ENCODE peak calls at places on chromosomes 13 and 19, in seven cellular contexts. One of them, this sample, is unnamed. For H3K4me1 and H3K27me3, the result is how much of the 10 kb centered on the place peaks cover.

GRCh38 chr13:28161370-28161769 is 23.0 kb downstream of the PAN3 start:
- DNase-seq in left ventricle myocardium inferior: no peak
- DNase-seq in uterus: no peak
- DNase-seq in right atrium auricular region: no peak
- DNase-seq in H9: peak
- DNase-seq in body of pancreas: no peak
- DNase-seq in A673: peak
- DNase-seq in this sample: no peak

GRCh38 chr13:30141773-30142501 is 165.4 kb downstream of the KATNAL1 start:
- DNase-seq in left ventricle myocardium inferior: no peak
- DNase-seq in uterus: no peak
- DNase-seq in right atrium auricular region: no peak
- DNase-seq in H9: no peak
- DNase-seq in body of pancreas: no peak
- DNase-seq in A673: no peak
- DNase-seq in this sample: no peak

GRCh38 chr13:107291875-107292274 is 723.9 kb upstream of the ARGLU1 start:
- DNase-seq in left ventricle myocardium inferior: no peak
- DNase-seq in uterus: no peak
- DNase-seq in right atrium auricular region: no peak
- DNase-seq in H9: no peak
- DNase-seq in body of pancreas: no peak
- DNase-seq in A673: no peak
- DNase-seq in this sample: no peak

GRCh38 chr19:31334101-31334848 is 15.0 kb downstream of the TSHZ3 start:
- DNase-seq in left ventricle myocardium inferior: no peak
- DNase-seq in uterus: no peak
- DNase-seq in right atrium auricular region: no peak
- DNase-seq in H9: no peak
- DNase-seq in body of pancreas: no peak
- DNase-seq in A673: no peak
- DNase-seq in this sample: no peak

GRCh38 chr13:24096659-24097058 is 63.9 kb upstream of the SPATA13 start:
- DNase-seq in left ventricle myocardium inferior: no peak
- DNase-seq in uterus: no peak
- DNase-seq in right atrium auricular region: peak
- DNase-seq in H9: no peak
- DNase-seq in body of pancreas: no peak
- DNase-seq in A673: no peak
- DNase-seq in this sample: no peak

GRCh38 chr13:73898276-73898675 is 235.9 kb downstream of the KLF12 start:
- DNase-seq in left ventricle myocardium inferior: no peak
- DNase-seq in uterus: no peak
- DNase-seq in right atrium auricular region: no peak
- DNase-seq in H9: no peak
- DNase-seq in body of pancreas: no peak
- DNase-seq in A673: peak
- DNase-seq in this sample: no peak

GRCh38 chr19:12676384-12676792 is 5.3 kb downstream of the DHPS start:
- DNase-seq in left ventricle myocardium inferior: peak
- DNase-seq in uterus: peak
- DNase-seq in right atrium auricular region: peak
- DNase-seq in H9: peak
- DNase-seq in body of pancreas: peak
- DNase-seq in A673: peak
- DNase-seq in this sample: peak

GRCh38 chr13:82344867-82345266 is 1537.4 kb downstream of the SLITRK1 start:
- DNase-seq in left ventricle myocardium inferior: no peak
- DNase-seq in uterus: no peak
- DNase-seq in right atrium auricular region: no peak
- DNase-seq in H9: no peak
- DNase-seq in body of pancreas: no peak
- DNase-seq in A673: no peak
- DNase-seq in this sample: no peak

GRCh38 chr13:44306401-44307192 is 67.0 kb upstream of the SERP2 start:
- DNase-seq in left ventricle myocardium inferior: peak
- DNase-seq in uterus: peak
- DNase-seq in right atrium auricular region: peak
- DNase-seq in H9: peak
- DNase-seq in body of pancreas: peak
- DNase-seq in A673: peak
- DNase-seq in this sample: peak

GRCh38 chr13:108755084-108755483 is 125.7 kb downstream of the MYO16 start:
- DNase-seq in left ventricle myocardium inferior: no peak
- DNase-seq in uterus: no peak
- DNase-seq in right atrium auricular region: no peak
- DNase-seq in H9: no peak
- DNase-seq in body of pancreas: no peak
- DNase-seq in A673: peak
- DNase-seq in this sample: no peak

GRCh38 chr13:28052945-28053344 is 47.4 kb downstream of the FLT3 start:
- DNase-seq in left ventricle myocardium inferior: no peak
- DNase-seq in uterus: no peak
- DNase-seq in right atrium auricular region: no peak
- DNase-seq in H9: no peak
- DNase-seq in body of pancreas: no peak
- DNase-seq in A673: no peak
- DNase-seq in this sample: no peak

GRCh38 chr13:44932850-44933251 is 56.4 kb downstream of the NUFIP1 start:
- DNase-seq in left ventricle myocardium inferior: no peak
- DNase-seq in uterus: no peak
- DNase-seq in right atrium auricular region: no peak
- DNase-seq in H9: no peak
- DNase-seq in body of pancreas: no peak
- DNase-seq in A673: no peak
- DNase-seq in this sample: no peak

DNA sequence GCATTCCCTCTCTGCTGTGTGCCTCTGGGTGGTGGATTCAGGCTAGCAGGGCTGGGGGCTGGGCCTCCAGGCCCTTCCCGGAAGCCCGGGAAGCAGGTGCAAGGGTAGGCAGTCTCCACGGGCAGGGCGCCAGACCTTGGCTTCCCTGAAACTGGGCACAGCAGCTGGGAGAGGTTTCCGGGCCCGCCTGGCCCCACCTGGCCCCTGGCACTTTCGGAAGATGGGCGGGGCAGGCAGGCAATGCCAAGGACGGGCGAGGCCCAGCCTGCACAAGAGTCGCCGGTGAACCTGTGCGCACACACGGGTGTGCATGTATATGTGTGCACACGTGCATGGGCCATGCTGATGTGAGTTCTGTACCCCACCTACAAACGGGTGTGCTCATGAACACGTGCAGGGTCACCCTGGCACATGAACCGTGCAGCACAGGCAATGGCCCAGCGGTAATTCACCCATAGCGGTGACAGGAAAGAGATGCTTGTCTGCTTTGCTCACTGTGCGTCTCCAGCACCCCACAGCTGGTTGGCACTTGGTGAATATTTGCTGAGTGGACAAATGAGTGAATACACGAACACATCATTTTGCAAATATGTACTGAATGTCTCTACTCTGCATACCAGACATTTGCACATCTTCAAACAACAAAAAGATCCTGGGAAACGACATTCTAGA is 15.3 kb downstream of the GADD45B start:
- DNase-seq in left ventricle myocardium inferior: no peak
- DNase-seq in uterus: no peak
- DNase-seq in right atrium auricular region: no peak
- DNase-seq in H9: no peak
- DNase-seq in body of pancreas: peak
- DNase-seq in A673: peak
- DNase-seq in this sample: no peak
- H3K4me1 ChIP-seq in left ventricle myocardium inferior: half or more
- H3K4me1 ChIP-seq in uterus: under half
- H3K4me1 ChIP-seq in right atrium auricular region: under half
- H3K4me1 ChIP-seq in H9: under half
- H3K4me1 ChIP-seq in body of pancreas: half or more
- H3K4me1 ChIP-seq in A673: under half
- H3K4me1 ChIP-seq in this sample: under half

DNA sequence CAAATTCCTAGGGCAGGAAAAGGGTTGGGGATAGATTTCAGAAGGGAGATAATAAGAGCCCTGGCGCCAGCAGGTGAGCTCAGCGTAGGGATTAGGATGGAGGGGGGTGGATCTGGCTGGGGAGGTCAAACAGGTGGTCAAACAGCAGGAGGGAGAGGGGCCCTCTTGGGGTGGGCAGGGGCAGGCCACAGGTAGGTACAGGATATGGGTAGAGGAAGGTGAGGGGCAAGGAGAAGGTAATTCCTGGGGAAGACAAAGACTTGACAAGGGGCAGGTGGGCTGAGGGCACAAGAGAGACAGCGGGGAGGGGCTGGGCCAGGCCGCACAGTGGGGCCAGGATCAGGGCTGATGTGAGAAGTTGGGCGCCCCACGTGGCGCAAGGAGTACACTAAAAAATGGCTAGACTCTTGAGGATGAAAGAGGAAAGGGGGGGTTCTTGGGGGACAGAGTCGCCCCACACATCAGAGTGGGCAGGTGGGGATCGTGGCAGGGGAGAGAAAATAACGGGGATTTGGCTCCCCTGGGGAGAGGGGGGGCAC is 713 bp downstream of the KRI1 start:
- DNase-seq in left ventricle myocardium inferior: no peak
- DNase-seq in uterus: peak
- DNase-seq in right atrium auricular region: no peak
- DNase-seq in H9: peak
- DNase-seq in body of pancreas: peak
- DNase-seq in A673: peak
- DNase-seq in this sample: peak
- H3K27me3 ChIP-seq in left ventricle myocardium inferior: under half
- H3K27me3 ChIP-seq in uterus: under half
- H3K27me3 ChIP-seq in right atrium auricular region: under half
- H3K27me3 ChIP-seq in H9: under half
- H3K27me3 ChIP-seq in body of pancreas: under half
- H3K27me3 ChIP-seq in A673: under half
- H3K27me3 ChIP-seq in this sample: under half

GRCh38 chr19:49894879-49895565 is 1.7 kb downstream of the IL4I1 start:
- DNase-seq in left ventricle myocardium inferior: no peak
- DNase-seq in uterus: no peak
- DNase-seq in right atrium auricular region: no peak
- DNase-seq in H9: no peak
- DNase-seq in body of pancreas: no peak
- DNase-seq in A673: no peak
- DNase-seq in this sample: no peak
- H3K27ac ChIP-seq in left ventricle myocardium inferior: no peak
- H3K27ac ChIP-seq in uterus: no peak
- H3K27ac ChIP-seq in right atrium auricular region: no peak
- H3K27ac ChIP-seq in H9: no peak
- H3K27ac ChIP-seq in body of pancreas: no peak
- H3K27ac ChIP-seq in A673: no peak
- H3K27ac ChIP-seq in this sample: no peak

GRCh38 chr13:36357231-36357630 is 11.0 kb upstream of the SPART start:
- DNase-seq in left ventricle myocardium inferior: no peak
- DNase-seq in uterus: no peak
- DNase-seq in right atrium auricular region: no peak
- DNase-seq in H9: no peak
- DNase-seq in body of pancreas: no peak
- DNase-seq in A673: no peak
- DNase-seq in this sample: no peak
- H3K4me1 ChIP-seq in left ventricle myocardium inferior: under half
- H3K4me1 ChIP-seq in uterus: under half
- H3K4me1 ChIP-seq in right atrium auricular region: under half
- H3K4me1 ChIP-seq in H9: under half
- H3K4me1 ChIP-seq in body of pancreas: under half
- H3K4me1 ChIP-seq in A673: under half
- H3K4me1 ChIP-seq in this sample: under half

GRCh38 chr13:110471833-110472162 is 89.7 kb downstream of the RAB20 start:
- DNase-seq in left ventricle myocardium inferior: peak
- DNase-seq in uterus: no peak
- DNase-seq in right atrium auricular region: peak
- DNase-seq in H9: no peak
- DNase-seq in body of pancreas: peak
- DNase-seq in A673: no peak
- DNase-seq in this sample: no peak
- H3K27me3 ChIP-seq in left ventricle myocardium inferior: under half
- H3K27me3 ChIP-seq in uterus: under half
- H3K27me3 ChIP-seq in right atrium auricular region: under half
- H3K27me3 ChIP-seq in H9: under half
- H3K27me3 ChIP-seq in body of pancreas: under half
- H3K27me3 ChIP-seq in A673: under half
- H3K27me3 ChIP-seq in this sample: under half

DNA sequence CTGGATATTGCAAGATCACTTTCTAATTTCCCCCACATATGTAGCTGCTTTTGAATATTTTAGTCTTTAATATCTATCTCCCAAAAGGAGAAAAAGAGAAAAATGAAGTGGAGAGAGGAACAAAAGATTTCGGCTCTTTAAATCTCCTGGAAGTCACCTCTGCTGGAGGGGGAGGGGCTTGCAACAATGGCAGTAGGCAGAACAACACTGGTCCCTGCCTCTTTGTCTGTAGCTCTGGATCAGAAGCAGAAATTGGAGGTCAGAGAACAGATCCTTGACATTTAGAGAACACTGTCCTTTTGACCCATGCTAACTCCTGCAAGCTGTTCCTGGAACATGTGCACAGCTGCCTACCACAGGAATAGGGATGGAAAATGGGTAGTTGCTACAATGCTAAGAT is 86.7 kb upstream of the GPR12 start:
- DNase-seq in left ventricle myocardium inferior: no peak
- DNase-seq in uterus: no peak
- DNase-seq in right atrium auricular region: no peak
- DNase-seq in H9: peak
- DNase-seq in body of pancreas: no peak
- DNase-seq in A673: no peak
- DNase-seq in this sample: no peak
- H3K27ac ChIP-seq in left ventricle myocardium inferior: no peak
- H3K27ac ChIP-seq in uterus: no peak
- H3K27ac ChIP-seq in right atrium auricular region: no peak
- H3K27ac ChIP-seq in H9: no peak
- H3K27ac ChIP-seq in body of pancreas: no peak
- H3K27ac ChIP-seq in A673: no peak
- H3K27ac ChIP-seq in this sample: no peak

DNA sequence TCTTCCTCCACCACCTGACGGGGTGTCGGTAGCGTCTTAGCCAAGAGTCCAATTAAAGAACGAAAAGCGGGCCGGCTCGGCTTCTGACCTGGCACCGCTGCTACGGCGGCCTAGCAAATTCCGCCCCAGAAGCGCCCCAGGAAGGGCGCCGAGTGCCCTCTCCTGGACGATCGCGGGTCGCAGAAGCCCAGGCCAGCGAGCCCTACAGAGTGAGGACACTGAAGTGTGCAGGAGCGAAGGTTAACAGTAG is 1.1 kb upstream of the KMT2B start:
- DNase-seq in left ventricle myocardium inferior: no peak
- DNase-seq in uterus: no peak
- DNase-seq in right atrium auricular region: peak
- DNase-seq in H9: no peak
- DNase-seq in body of pancreas: no peak
- DNase-seq in A673: no peak
- DNase-seq in this sample: no peak
- H3K4me1 ChIP-seq in left ventricle myocardium inferior: under half
- H3K4me1 ChIP-seq in uterus: under half
- H3K4me1 ChIP-seq in right atrium auricular region: under half
- H3K4me1 ChIP-seq in H9: under half
- H3K4me1 ChIP-seq in body of pancreas: under half
- H3K4me1 ChIP-seq in A673: under half
- H3K4me1 ChIP-seq in this sample: under half

DNA sequence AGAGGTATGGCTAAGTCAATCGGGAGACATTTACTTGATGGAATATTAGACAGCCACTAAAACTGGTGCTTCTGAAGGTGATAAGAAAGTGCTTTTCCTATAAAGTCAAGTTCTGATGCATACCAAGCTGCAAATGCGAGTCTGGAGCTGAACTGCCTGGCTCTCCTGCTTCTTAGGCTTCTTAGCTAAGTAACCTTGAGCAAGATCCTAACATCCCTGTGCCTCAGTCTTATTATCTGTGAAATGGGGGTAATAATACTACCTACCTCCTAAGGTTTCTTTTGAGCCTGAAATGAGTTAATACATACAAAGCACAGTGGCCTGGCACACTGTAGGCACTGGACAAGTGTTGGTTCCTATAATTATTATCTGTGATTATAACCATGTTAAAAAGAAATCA is 64.5 kb downstream of the ZIC5 start:
- DNase-seq in left ventricle myocardium inferior: no peak
- DNase-seq in uterus: no peak
- DNase-seq in right atrium auricular region: no peak
- DNase-seq in H9: no peak
- DNase-seq in body of pancreas: no peak
- DNase-seq in A673: no peak
- DNase-seq in this sample: no peak
- H3K27me3 ChIP-seq in left ventricle myocardium inferior: half or more
- H3K27me3 ChIP-seq in uterus: under half
- H3K27me3 ChIP-seq in right atrium auricular region: under half
- H3K27me3 ChIP-seq in H9: under half
- H3K27me3 ChIP-seq in body of pancreas: under half
- H3K27me3 ChIP-seq in A673: under half
- H3K27me3 ChIP-seq in this sample: under half